ENCODE peak calls at places on chromosomes 1 and 21, in four cellular contexts. Y is GM12865, C is right atrium auricular region, N is B cell. F is an unnamed sample.

GRCh38 chr1:21665711-21666571 is 3.2 kb downstream of the RAP1GAP start:
- DNase-seq in Y (no peak), C (no peak), N (no peak), F (no peak)

GRCh38 chr1:26084091-26084561 is 16.7 kb upstream of the TRIM63 start:
- DNase-seq in C (no peak), Y (no peak), N (no peak), F (no peak)

GRCh38 chr1:109650609-109651008 is 5.3 kb upstream of the GSTM4 start:
- DNase-seq in N (no peak), C (no peak), Y (no peak), F (no peak)

GRCh38 chr1:147722114-147722513 is 38.3 kb downstream of the GJA5 start:
- DNase-seq in Y (no peak), N (no peak), C (no peak), F (peak)

GRCh38 chr1:215682232-215682631 is 115.1 kb downstream of the KCTD3 start:
- DNase-seq in N (no peak), C (no peak), Y (no peak), F (no peak)

GRCh38 chr1:203380395-203381150 is 29.7 kb upstream of the FMOD start:
- DNase-seq in C (no peak), N (no peak), Y (peak), F (no peak)

GRCh38 chr1:10431065-10431730 is 965 bp downstream of the CENPS start:
- DNase-seq in C (no peak), N (no peak), Y (peak), F (no peak)

GRCh38 chr1:184866991-184867788 is 107.1 kb downstream of the NIBAN1 start:
- DNase-seq in N (peak), C (no peak), Y (peak), F (no peak)

GRCh38 chr21:16605588-16605987 is 875.8 kb downstream of the USP25 start:
- DNase-seq in Y (no peak), N (no peak), C (no peak), F (no peak)

GRCh38 chr1:102234753-102235359 is 238.1 kb upstream of the OLFM3 start:
- DNase-seq in N (no peak), C (no peak), Y (no peak), F (no peak)

GRCh38 chr1:202807926-202808757 is at the start of gene KDM5B:
- DNase-seq in Y (peak), N (peak), C (peak), F (peak)

GRCh38 chr1:232728507-232729263 is 76.5 kb upstream of the MAP10 start:
- DNase-seq in C (no peak), N (no peak), Y (no peak), F (no peak)

GRCh38 chr1:155913969-155914757 is 3.0 kb upstream of the RIT1 start:
- DNase-seq in N (no peak), C (no peak), Y (no peak), F (no peak)

GRCh38 chr1:91541918-91542533 is 41.4 kb downstream of the CDC7 start:
- DNase-seq in N (no peak), Y (no peak), C (no peak), F (no peak)

GRCh38 chr1:115251340-115251748 is 86.7 kb downstream of the NGF start:
- DNase-seq in C (no peak), N (no peak), Y (no peak), F (no peak)

DNA sequence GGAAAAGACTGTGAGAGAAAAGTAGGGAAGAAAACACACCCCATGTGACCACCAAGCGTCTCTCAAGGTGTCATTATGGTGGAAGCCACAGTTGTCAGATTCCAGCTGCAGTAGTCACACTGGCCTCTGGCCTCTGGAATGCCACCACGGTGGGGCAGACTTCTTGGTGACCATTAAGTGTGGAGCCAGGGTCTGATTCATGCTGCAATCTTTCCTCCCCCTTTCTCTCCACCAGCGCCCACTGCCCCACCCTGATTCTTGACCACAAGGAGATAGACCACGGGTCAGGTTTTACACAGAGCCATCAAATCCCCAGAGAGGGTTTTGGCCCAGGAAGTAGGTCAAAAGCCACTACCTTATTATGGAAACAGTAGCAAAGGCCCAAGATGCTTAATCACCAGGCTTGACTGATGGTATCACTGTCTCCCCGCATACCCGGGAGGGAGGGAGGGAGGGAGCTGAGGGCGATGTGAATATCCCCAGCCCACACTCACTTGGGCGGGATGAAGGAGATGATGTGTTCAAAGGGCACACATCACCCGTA is 52.7 kb upstream of the GRHL3 start:
- DNase-seq in Y (no peak), N (no peak), C (no peak), F (no peak)
- TF ChIP-seq CTCF in Y (no peak), N (no peak), C (no peak), F (no peak)

GRCh38 chr21:39727401-39728120 is 17.4 kb upstream of the IGSF5 start:
- DNase-seq in N (no peak), C (no peak), Y (no peak), F (no peak)

GRCh38 chr21:39721885-39722284 is 23.1 kb upstream of the IGSF5 start:
- DNase-seq in Y (no peak), C (no peak), N (no peak), F (no peak)

GRCh38 chr21:39728341-39728740 is 16.6 kb upstream of the IGSF5 start:
- DNase-seq in C (no peak), N (no peak), Y (no peak), F (no peak)

GRCh38 chr21:39724944-39725343 is 20.0 kb upstream of the IGSF5 start:
- DNase-seq in C (no peak), N (no peak), Y (no peak), F (no peak)

GRCh38 chr21:39726133-39726532 is 18.9 kb upstream of the IGSF5 start:
- DNase-seq in C (no peak), Y (no peak), N (no peak), F (no peak)
- TF ChIP-seq CTCF in C (no peak), Y (no peak), N (no peak), F (no peak)

GRCh38 chr1:41122851-41123518 is 101.5 kb upstream of the SLFNL1 start:
- DNase-seq in Y (peak), C (no peak), N (peak), F (peak)
- TF ChIP-seq CTCF in Y (peak), C (peak), N (peak), F (peak)

GRCh38 chr1:6392880-6393399 is 627 bp downstream of the ACOT7 start:
- DNase-seq in Y (no peak), N (no peak), C (no peak), F (peak)

GRCh38 chr1:6393400-6394187 is at the start of gene ACOT7:
- DNase-seq in Y (peak), C (peak), N (peak), F (peak)

GRCh38 chr1:6399294-6399693 is 5.7 kb upstream of the ACOT7 start:
- DNase-seq in N (no peak), C (no peak), Y (no peak), F (no peak)

GRCh38 chr1:6397844-6398243 is 4.3 kb upstream of the ACOT7 start:
- DNase-seq in N (no peak), C (no peak), Y (no peak), F (no peak)

DNA sequence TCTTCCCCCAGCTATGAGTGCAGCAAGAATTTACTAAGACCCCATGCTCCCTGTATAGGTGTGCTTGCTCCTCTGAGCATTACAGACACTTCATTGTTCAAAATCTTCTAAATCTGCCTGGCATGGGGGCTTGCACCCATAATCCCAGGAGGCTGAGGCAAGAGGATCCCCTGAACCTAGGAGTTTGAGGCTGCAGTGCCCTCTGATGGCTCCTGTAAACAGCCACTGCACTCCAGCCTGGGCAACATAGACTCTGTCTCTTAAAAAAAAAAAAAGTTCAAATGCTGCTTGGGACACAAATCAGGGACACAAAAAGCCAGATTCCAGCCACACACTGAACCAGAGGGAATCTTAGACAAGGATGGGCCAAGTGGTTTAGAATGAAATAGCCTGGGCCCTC is 3.4 kb upstream of the ACOT7 start:
- DNase-seq in N (no peak), C (no peak), Y (no peak), F (no peak)
- TF ChIP-seq CTCF in N (no peak), C (no peak), Y (no peak), F (no peak)

GRCh38 chr1:67211589-67212563 is 45.6 kb downstream of the IL23R start:
- DNase-seq in Y (peak), C (no peak), N (peak), F (peak)

GRCh38 chr1:67214420-67215174 is 48.3 kb downstream of the IL23R start:
- DNase-seq in C (no peak), N (peak), Y (peak), F (peak)

GRCh38 chr1:67213948-67214347 is 47.7 kb downstream of the IL23R start:
- DNase-seq in N (no peak), Y (no peak), C (no peak), F (no peak)

GRCh38 chr1:67208217-67208616 is 42.0 kb downstream of the IL23R start:
- DNase-seq in N (no peak), C (no peak), Y (no peak), F (no peak)

DNA sequence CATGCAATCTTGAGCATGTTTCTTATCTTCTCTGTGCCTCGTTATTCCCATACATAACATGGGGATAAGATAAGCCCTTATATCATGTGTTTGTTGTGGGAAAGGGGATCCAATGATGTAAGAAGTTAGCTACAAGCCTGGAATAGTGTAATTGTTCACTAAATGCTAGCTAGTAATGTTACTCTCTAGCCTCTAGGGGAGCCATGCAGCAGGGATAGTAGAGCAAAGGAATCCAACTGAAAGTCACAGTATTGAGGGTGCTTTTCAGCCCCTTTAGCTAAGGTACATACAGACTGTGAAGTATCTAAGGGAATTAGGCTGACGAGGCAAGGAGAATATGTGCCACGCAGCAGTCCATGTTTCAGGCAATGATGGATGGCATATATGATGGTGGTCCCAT is 46.9 kb downstream of the IL23R start:
- DNase-seq in C (no peak), N (no peak), Y (peak), F (no peak)
- TF ChIP-seq CTCF in C (peak), N (peak), Y (peak), F (peak)

GRCh38 chr21:24014381-24014780 is 1592.9 kb downstream of the MRPL39 start:
- DNase-seq in Y (no peak), N (peak), C (no peak), F (no peak)
- TF ChIP-seq CTCF in Y (no peak), N (peak), C (peak), F (peak)

GRCh38 chr1:175865041-175865766 is 121.8 kb upstream of the TNR start:
- DNase-seq in C (no peak), N (no peak), Y (no peak), F (no peak)
- TF ChIP-seq CTCF in C (no peak), N (no peak), Y (no peak), F (no peak)

GRCh38 chr1:244224487-244225430 is 173.7 kb downstream of the ZBTB18 start:
- DNase-seq in C (no peak), Y (no peak), N (no peak), F (no peak)
- TF ChIP-seq CTCF in C (no peak), Y (no peak), N (no peak), F (no peak)

DNA sequence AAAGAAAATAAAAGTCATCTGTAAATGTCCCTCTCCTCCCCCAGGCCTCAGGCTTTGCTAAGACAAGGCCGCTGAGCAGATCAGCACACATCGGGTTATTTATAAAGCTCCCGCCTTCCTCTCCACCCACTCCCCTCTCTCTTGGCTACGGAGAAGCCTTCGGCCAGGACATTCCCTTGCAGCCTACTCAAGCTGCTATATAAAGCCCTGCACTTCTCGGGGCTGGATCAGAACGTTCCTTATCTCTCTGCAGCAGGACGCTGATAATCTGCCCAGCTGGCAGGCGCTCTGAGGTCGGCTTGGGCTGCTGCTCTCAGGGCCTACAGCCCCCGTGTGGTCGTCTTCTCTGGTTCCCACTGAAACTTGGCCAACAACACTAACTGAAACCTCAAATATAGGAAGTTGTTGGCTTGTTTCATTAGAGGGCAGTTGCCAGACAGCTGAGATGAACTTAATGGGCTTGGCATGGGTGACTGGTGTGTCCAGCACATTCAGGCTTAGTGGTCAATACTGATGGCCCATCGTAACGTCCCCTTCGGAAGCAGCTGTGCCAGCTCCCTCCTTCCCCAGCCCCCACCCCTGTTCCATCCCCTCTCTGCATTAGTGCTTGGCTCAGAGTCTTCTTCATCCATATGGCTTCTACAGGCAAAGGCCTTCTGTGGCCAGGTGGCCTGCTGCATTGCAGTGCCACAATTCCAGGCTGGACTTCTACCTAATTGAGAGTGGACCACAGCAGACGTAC is 64.6 kb downstream of the IER5 start:
- DNase-seq in C (peak), Y (peak), N (peak), F (peak)
- TF ChIP-seq CTCF in C (peak), Y (peak), N (peak), F (no peak)

F was measured in nephron progenitor cell.